ENCODE peak calls at places on chromosomes 12 and 14, in six cellular contexts. E is psoas muscle; A is Panc1; R is mucosa of descending colon; T is effector memory CD4-positive, alpha-beta T cell; V is stomach. G is an unnamed sample.

GRCh38 chr14:41604793-41605534 is 1.7 kb upstream of the LRFN5 start:
- DNase-seq in E (peak), A (no peak), R (peak), T (no peak), V (no peak), G (no peak)

GRCh38 chr12:69254046-69254445 is 14.7 kb downstream of the CPSF6 start:
- DNase-seq in E (no peak), A (peak), R (no peak), T (no peak), V (no peak), G (no peak)

GRCh38 chr14:50955373-50956043 is 11.2 kb upstream of the PYGL start:
- DNase-seq in E (peak), A (peak), R (peak), T (no peak), V (no peak), G (peak)

GRCh38 chr12:29741342-29742241 is 42.1 kb downstream of the TMTC1 start:
- DNase-seq in E (no peak), A (no peak), R (no peak), T (no peak), V (no peak), G (peak)

GRCh38 chr12:95978351-95978750 is 17.8 kb downstream of the HAL start:
- DNase-seq in E (no peak), A (no peak), R (no peak), T (no peak), V (no peak), G (no peak)

GRCh38 chr14:102418169-102418852 is 55.6 kb downstream of the TECPR2 start:
- DNase-seq in E (no peak), A (no peak), R (no peak), T (no peak), V (no peak), G (no peak)

GRCh38 chr12:45290218-45290609 is 74.3 kb downstream of the ANO6 start:
- DNase-seq in E (no peak), A (no peak), R (no peak), T (no peak), V (no peak), G (peak)

GRCh38 chr14:66965831-66966230 is 223.4 kb upstream of the GARIN2 start:
- DNase-seq in E (no peak), A (no peak), R (no peak), T (no peak), V (no peak), G (no peak)

GRCh38 chr12:52189376-52190174 is 2.2 kb downstream of the KRT80 start:
- DNase-seq in E (no peak), A (no peak), R (no peak), T (no peak), V (no peak), G (no peak)

GRCh38 chr12:57765698-57766463 is 997 bp downstream of the CYP27B1 start:
- DNase-seq in E (no peak), A (no peak), R (no peak), T (no peak), V (no peak), G (no peak)

GRCh38 chr12:6226002-6226700 is 26.0 kb downstream of the CD9 start:
- DNase-seq in E (peak), A (no peak), R (peak), T (no peak), V (peak), G (no peak)

GRCh38 chr14:68528031-68528687 is 264.7 kb downstream of the ZFP36L1 start:
- DNase-seq in E (no peak), A (no peak), R (no peak), T (no peak), V (no peak), G (no peak)

GRCh38 chr12:83793616-83794015 is 1106.9 kb downstream of the TMTC2 start:
- DNase-seq in E (no peak), A (no peak), R (no peak), T (no peak), V (no peak), G (no peak)

GRCh38 chr12:103627189-103627855 is 40.2 kb downstream of the STAB2 start:
- DNase-seq in E (no peak), A (no peak), R (no peak), T (no peak), V (no peak), G (no peak)

GRCh38 chr12:120118710-120119097 is 2.2 kb upstream of the RAB35 start:
- DNase-seq in E (no peak), A (no peak), R (no peak), T (no peak), V (no peak), G (no peak)

GRCh38 chr12:14384783-14385638 is 19.5 kb downstream of the ATF7IP start:
- DNase-seq in E (no peak), A (peak), R (no peak), T (peak), V (peak), G (peak)

GRCh38 chr12:14390449-14390848 is 25.0 kb downstream of the ATF7IP start:
- DNase-seq in E (no peak), A (no peak), R (no peak), T (no peak), V (no peak), G (no peak)

GRCh38 chr12:14390885-14391530 is 25.5 kb downstream of the ATF7IP start:
- DNase-seq in E (no peak), A (no peak), R (no peak), T (no peak), V (no peak), G (no peak)

DNA sequence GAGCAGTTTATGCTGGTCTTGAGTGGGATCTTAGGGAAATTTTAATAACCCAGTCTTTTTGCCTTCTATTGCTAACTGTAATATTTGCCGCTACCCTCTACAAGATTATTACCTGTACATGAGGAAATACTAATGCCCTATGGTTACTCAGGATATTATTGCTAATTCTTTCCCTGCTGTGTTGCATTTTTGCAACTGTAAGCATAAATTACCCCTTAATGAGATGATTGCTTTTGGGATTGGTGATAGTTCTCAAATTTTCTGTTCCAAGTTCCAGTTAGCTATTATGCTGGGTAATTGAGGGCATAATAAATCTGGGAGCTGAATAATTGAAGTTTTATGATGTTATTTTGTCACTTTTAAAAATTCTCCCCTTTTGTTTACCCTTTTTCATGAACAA is 22.0 kb downstream of the ATF7IP start:
- DNase-seq in E (no peak), A (no peak), R (no peak), T (no peak), V (no peak), G (no peak)
- H3K4me3 ChIP-seq in E (no peak), A (no peak), R (no peak), T (peak), V (no peak), G (no peak)

GRCh38 chr12:131895640-131896079 is 1.2 kb downstream of the ULK1 start:
- DNase-seq in E (no peak), A (no peak), R (no peak), T (no peak), V (no peak), G (no peak)

GRCh38 chr12:131897875-131898274 is 3.5 kb downstream of the ULK1 start:
- DNase-seq in E (no peak), A (no peak), R (peak), T (no peak), V (no peak), G (no peak)

GRCh38 chr12:131896080-131896810 is 1.8 kb downstream of the ULK1 start:
- DNase-seq in E (peak), A (no peak), R (peak), T (peak), V (peak), G (no peak)

GRCh38 chr12:131896811-131897270 is 2.4 kb downstream of the ULK1 start:
- DNase-seq in E (no peak), A (no peak), R (peak), T (no peak), V (no peak), G (no peak)

GRCh38 chr12:131897276-131897675 is 2.9 kb downstream of the ULK1 start:
- DNase-seq in E (no peak), A (no peak), R (peak), T (no peak), V (no peak), G (no peak)
- H3K4me3 ChIP-seq in E (peak), A (peak), R (no peak), T (no peak), V (peak), G (no peak)

GRCh38 chr12:9661720-9662119 is 7.8 kb upstream of the CLEC2D start:
- DNase-seq in E (no peak), A (no peak), R (no peak), T (no peak), V (no peak), G (no peak)
- H3K4me3 ChIP-seq in E (no peak), A (no peak), R (no peak), T (no peak), V (no peak), G (no peak)

DNA sequence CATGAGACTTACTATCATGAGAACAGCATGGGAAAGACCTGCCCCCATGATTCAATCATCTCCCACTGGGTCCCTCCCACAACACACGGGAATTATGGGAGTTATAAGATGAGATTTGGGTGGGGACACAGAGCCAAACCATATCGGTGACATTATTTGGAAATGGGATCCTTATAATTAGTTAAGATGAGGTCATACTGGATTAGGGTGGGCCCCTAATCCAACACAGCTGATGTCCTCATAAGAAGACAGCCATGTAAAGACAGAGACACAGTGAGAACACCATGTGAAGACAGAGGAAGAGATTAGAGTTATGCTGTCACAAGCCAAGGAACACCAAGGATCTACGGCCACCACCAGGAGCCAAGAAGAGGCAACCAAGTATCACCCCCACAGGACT is 161.7 kb downstream of the SPTSSA start:
- DNase-seq in E (no peak), A (no peak), R (no peak), T (no peak), V (no peak), G (no peak)
- H3K4me3 ChIP-seq in E (no peak), A (no peak), R (no peak), T (no peak), V (no peak), G (no peak)

DNA sequence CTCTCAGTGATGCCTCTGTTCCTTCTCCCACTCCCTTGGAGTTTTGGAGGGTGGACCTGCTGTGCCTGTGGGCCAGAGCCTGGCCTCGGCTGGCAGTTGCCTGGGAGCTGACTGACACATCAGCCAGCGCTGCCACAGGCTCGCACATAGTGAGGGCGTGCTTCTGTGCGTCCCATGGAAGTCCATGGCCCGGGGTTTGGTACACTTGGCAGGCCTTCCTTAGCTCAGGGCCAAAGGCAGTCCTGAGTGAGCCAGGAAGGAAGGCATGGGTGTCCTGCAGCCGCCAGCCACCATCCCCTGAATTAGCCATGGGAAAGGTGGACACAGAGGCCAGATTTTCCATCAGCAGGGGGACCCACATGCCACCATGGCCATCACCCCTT is 1.1 kb upstream of the DEGS2 start:
- DNase-seq in E (no peak), A (no peak), R (peak), T (no peak), V (no peak), G (no peak)
- H3K4me3 ChIP-seq in E (no peak), A (no peak), R (no peak), T (no peak), V (no peak), G (no peak)

GRCh38 chr12:122872815-122873361 is 23.0 kb downstream of the VPS37B start:
- DNase-seq in E (no peak), A (no peak), R (peak), T (no peak), V (peak), G (no peak)
- H3K4me3 ChIP-seq in E (peak), A (no peak), R (no peak), T (no peak), V (no peak), G (no peak)

DNA sequence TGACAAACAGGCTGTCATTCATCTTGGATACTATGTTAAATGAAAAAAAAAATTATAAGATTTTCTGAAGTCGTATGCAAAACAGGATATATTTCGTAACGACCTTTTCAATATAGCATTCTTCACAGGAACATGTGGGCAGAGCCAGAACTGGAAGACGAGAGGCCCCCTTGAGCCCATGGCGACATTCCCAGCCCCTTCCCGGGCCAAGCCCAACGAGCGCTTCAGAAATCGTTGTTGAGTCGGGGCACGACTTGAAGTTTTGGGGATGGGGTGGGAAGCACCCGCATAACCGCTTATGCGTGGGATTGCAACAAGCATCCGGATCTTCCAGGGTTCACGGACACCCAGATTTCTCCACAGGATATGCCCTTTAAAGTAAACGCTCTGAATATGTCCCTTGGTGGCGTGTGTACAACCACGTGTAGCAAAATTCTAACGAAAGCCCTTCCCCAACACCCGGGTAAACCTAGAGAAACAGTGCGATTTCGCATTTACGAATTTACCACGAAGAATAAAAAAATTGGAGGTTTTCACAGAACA is 735 bp downstream of the C14orf39 start:
- DNase-seq in E (no peak), A (no peak), R (no peak), T (no peak), V (no peak), G (no peak)
- H3K4me3 ChIP-seq in E (peak), A (no peak), R (no peak), T (no peak), V (peak), G (no peak)

DNA sequence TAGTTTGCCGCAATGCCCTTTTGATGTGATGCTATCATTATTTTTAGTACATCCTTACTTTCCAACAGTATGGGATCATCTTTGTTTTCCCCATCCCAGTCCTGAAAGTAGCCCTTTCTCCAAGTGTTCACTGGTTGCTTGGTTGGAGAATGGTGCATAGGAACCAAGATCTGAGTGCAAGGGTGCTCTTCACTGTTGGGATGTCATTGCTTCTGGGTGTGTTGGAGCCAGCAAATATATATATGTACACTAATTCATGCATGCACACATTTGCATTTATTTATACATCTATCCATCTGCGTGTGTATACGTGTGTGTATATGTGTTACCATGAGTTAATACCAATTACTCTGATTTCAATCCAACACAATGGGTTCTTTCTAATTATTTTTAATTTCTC is 64.1 kb upstream of the RFLNA start:
- DNase-seq in E (no peak), A (no peak), R (no peak), T (no peak), V (no peak), G (no peak)
- H3K4me3 ChIP-seq in E (no peak), A (no peak), R (no peak), T (no peak), V (no peak), G (no peak)

DNA sequence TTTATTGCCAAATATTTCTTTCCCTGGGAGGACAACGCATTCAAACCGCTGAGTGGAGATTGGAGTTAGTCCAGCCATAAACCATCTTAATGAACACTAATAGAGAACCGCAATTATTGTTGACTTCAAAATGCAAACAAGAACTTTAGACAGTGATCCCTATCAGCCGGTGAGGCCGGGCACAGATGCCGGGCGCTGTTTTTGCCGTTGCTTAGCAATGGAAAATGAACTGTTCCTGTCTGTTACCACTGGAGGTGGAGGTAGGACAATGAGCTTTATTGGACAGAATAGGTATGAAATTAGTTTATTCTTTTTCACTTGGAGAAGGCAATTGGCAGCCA is 216.8 kb downstream of the TTC8 start:
- DNase-seq in E (peak), A (no peak), R (peak), T (no peak), V (peak), G (no peak)
- H3K4me3 ChIP-seq in E (peak), A (peak), R (no peak), T (no peak), V (peak), G (no peak)

G was measured in keratinocyte.